ENCODE peak calls at places on chromosome X, in four cellular contexts. Y is GM12865; N is CD8-positive, alpha-beta T cell; K is right lobe of liver. U is an unnamed sample.

GRCh38 chrX:154327026-154327820 is 31.6 kb downstream of the TKTL1 start:
- DNase-seq in N (peak), Y (no peak), K (no peak), U (no peak)

GRCh38 chrX:24090300-24091200 is 35.8 kb downstream of the EIF2S3 start:
- DNase-seq in N (no peak), K (no peak), Y (no peak), U (no peak)

GRCh38 chrX:16897445-16897844 is 27.3 kb upstream of the RBBP7 start:
- DNase-seq in N (no peak), K (no peak), Y (no peak), U (no peak)

GRCh38 chrX:17377795-17378194 is 2.8 kb downstream of the NHS start:
- DNase-seq in Y (no peak), K (no peak), N (no peak), U (no peak)

GRCh38 chrX:120207009-120207610 is 43.5 kb upstream of the ZBTB33 start:
- DNase-seq in N (no peak), K (no peak), Y (no peak), U (no peak)

GRCh38 chrX:19811807-19812604 is 75.4 kb downstream of the SH3KBP1 start:
- DNase-seq in K (no peak), Y (peak), N (no peak), U (no peak)

GRCh38 chrX:9593756-9594155 is 128.9 kb downstream of the TBL1X start:
- DNase-seq in Y (no peak), N (no peak), K (no peak), U (no peak)

GRCh38 chrX:18931972-18932371 is 51.9 kb downstream of the PHKA2 start:
- DNase-seq in N (no peak), K (no peak), Y (peak), U (peak)

GRCh38 chrX:21840199-21840557 is 761 bp downstream of the MBTPS2 start:
- DNase-seq in Y (peak), K (no peak), N (no peak), U (no peak)

GRCh38 chrX:154401045-154401799 is 3.0 kb downstream of the RPL10 start:
- DNase-seq in K (no peak), N (no peak), Y (peak), U (no peak)

GRCh38 chrX:69286546-69286906 is 121.3 kb upstream of the PJA1 start:
- DNase-seq in N (no peak), Y (no peak), K (no peak), U (no peak)

GRCh38 chrX:13791559-13791958 is 25.3 kb downstream of the GPM6B start:
- DNase-seq in N (no peak), Y (no peak), K (no peak), U (no peak)

GRCh38 chrX:111759676-111760075 is 78.7 kb downstream of the ALG13 start:
- DNase-seq in Y (no peak), N (no peak), K (no peak), U (no peak)

GRCh38 chrX:19127649-19128168 is 5.4 kb upstream of the ADGRG2 start:
- DNase-seq in K (peak), Y (no peak), N (no peak), U (no peak)

GRCh38 chrX:153398275-153398960 is 2.7 kb downstream of the PNMA6E start:
- DNase-seq in K (no peak), N (no peak), Y (no peak), U (no peak)

GRCh38 chrX:153576961-153577360 is 22.0 kb downstream of the CCNQ start:
- DNase-seq in K (no peak), Y (no peak), N (no peak), U (no peak)

GRCh38 chrX:17553961-17554482 is 179.0 kb downstream of the NHS start:
- DNase-seq in N (no peak), Y (no peak), K (no peak), U (no peak)

GRCh38 chrX:74461384-74461783 is 40.1 kb downstream of the SLC16A2 start:
- DNase-seq in Y (no peak), K (no peak), N (no peak), U (no peak)

GRCh38 chrX:34578237-34578636 is 78.8 kb downstream of the TMEM47 start:
- DNase-seq in K (no peak), N (no peak), Y (no peak), U (no peak)

GRCh38 chrX:14362731-14363130 is 166.6 kb upstream of the GLRA2 start:
- DNase-seq in K (no peak), Y (no peak), N (no peak), U (no peak)

GRCh38 chrX:9071031-9071650 is 37.2 kb upstream of the FAM9B start:
- DNase-seq in N (no peak), K (no peak), Y (no peak), U (no peak)

GRCh38 chrX:55161581-55161980 is 58.6 kb upstream of the PAGE5 start:
- DNase-seq in N (no peak), K (no peak), Y (no peak), U (no peak)

GRCh38 chrX:118038614-118039365 is 77.8 kb downstream of the KLHL13 start:
- DNase-seq in Y (no peak), K (no peak), N (no peak), U (no peak)

GRCh38 chrX:17519349-17519748 is 144.3 kb downstream of the NHS start:
- DNase-seq in K (no peak), Y (no peak), N (no peak), U (no peak)

GRCh38 chrX:21725498-21725897 is 32.4 kb downstream of the SMPX start:
- DNase-seq in K (no peak), N (no peak), Y (no peak), U (no peak)

GRCh38 chrX:70445197-70445656 is 592 bp downstream of the DLG3 start:
- DNase-seq in Y (no peak), N (no peak), K (no peak), U (peak)

GRCh38 chrX:110448459-110448858 is 89.8 kb downstream of the RTL9 start:
- DNase-seq in Y (no peak), N (no peak), K (no peak), U (no peak)

GRCh38 chrX:123814343-123814742 is 45.5 kb upstream of the XIAP start:
- DNase-seq in N (no peak), Y (no peak), K (no peak), U (no peak)

GRCh38 chrX:150926791-150927190 is 28.3 kb upstream of the CD99L2 start:
- DNase-seq in N (no peak), Y (no peak), K (no peak), U (no peak)

GRCh38 chrX:19886888-19887531 is 390 bp downstream of the SH3KBP1 start:
- DNase-seq in N (peak), Y (no peak), K (peak), U (peak)

GRCh38 chrX:15382809-15383208 is 1.4 kb downstream of the VEGFD start:
- DNase-seq in N (no peak), Y (no peak), K (no peak), U (no peak)

GRCh38 chrX:101429934-101430333 is 21.9 kb downstream of the HNRNPH2 start:
- DNase-seq in N (no peak), Y (no peak), K (no peak), U (no peak)

GRCh38 chrX:31397119-31397518 is 325.3 kb upstream of the FTHL17 start:
- DNase-seq in N (no peak), K (no peak), Y (no peak), U (no peak)

GRCh38 chrX:44183329-44183728 is 160.1 kb downstream of the EFHC2 start:
- DNase-seq in N (no peak), K (no peak), Y (no peak), U (no peak)

GRCh38 chrX:18895157-18895952 is 88.6 kb downstream of the PHKA2 start:
- DNase-seq in Y (no peak), K (no peak), N (no peak), U (no peak)

GRCh38 chrX:48945517-48946348 is 11.7 kb downstream of the OTUD5 start:
- DNase-seq in Y (peak), N (peak), K (peak), U (peak)

GRCh38 chrX:16885628-16886027 is 15.5 kb upstream of the RBBP7 start:
- DNase-seq in N (no peak), Y (peak), K (no peak), U (peak)

GRCh38 chrX:117989512-117989911 is 127.1 kb downstream of the KLHL13 start:
- DNase-seq in K (no peak), Y (no peak), N (no peak), U (no peak)

GRCh38 chrX:77691916-77692315 is 94.1 kb downstream of the ATRX start:
- DNase-seq in N (no peak), K (no peak), Y (no peak), U (no peak)

GRCh38 chrX:77698242-77698641 is 87.8 kb downstream of the ATRX start:
- DNase-seq in Y (no peak), N (no peak), K (no peak), U (no peak)

GRCh38 chrX:77689376-77689775 is 96.6 kb downstream of the ATRX start:
- DNase-seq in N (no peak), Y (no peak), K (no peak), U (no peak)

GRCh38 chrX:77694491-77694890 is 91.5 kb downstream of the ATRX start:
- DNase-seq in Y (no peak), N (no peak), K (no peak), U (no peak)

DNA sequence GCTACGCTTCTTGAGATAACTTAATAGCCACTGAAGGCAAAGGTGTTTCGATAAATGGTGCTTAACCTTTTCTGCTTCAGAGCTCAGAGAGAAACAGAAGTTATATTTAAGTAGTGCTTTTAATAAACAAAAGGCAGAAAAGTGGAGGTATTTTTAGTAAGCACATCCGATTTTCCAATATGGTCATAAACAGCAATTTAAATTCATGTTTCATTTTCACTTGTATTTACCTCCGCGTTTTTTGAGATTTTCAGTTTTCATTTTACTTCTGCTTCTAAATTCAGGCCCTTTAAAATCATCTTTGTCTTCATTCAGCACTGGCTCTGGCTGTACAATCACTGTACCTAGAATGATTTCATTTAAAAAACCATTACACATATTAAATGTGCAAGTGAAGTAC is 92.4 kb downstream of the ATRX start:
- DNase-seq in K (no peak), Y (peak), N (no peak), U (peak)
- TF ChIP-seq CTCF in K (no peak), Y (no peak), N (no peak), U (no peak)

GRCh38 chrX:72301781-72302180 is 3.9 kb downstream of the CITED1 start:
- DNase-seq in N (no peak), K (no peak), Y (no peak), U (no peak)

GRCh38 chrX:72295745-72296144 is 10.0 kb downstream of the CITED1 start:
- DNase-seq in K (no peak), N (no peak), Y (no peak), U (no peak)

GRCh38 chrX:72296991-72297390 is 8.7 kb downstream of the CITED1 start:
- DNase-seq in N (no peak), K (no peak), Y (no peak), U (no peak)

GRCh38 chrX:72299891-72300630 is 5.7 kb downstream of the CITED1 start:
- DNase-seq in Y (no peak), N (no peak), K (no peak), U (no peak)

GRCh38 chrX:72297953-72298730 is 7.6 kb downstream of the CITED1 start:
- DNase-seq in N (no peak), Y (peak), K (no peak), U (no peak)
- TF ChIP-seq CTCF in N (no peak), Y (peak), K (peak), U (peak)

GRCh38 chrX:109384569-109385174 is 97.2 kb downstream of the GUCY2F start:
- DNase-seq in Y (peak), K (no peak), N (no peak), U (no peak)
- TF ChIP-seq CTCF in Y (peak), K (peak), N (no peak), U (peak)

GRCh38 chrX:131746491-131746968 is 202.7 kb downstream of the OR13H1 start:
- DNase-seq in Y (peak), N (peak), K (peak), U (no peak)
- TF ChIP-seq CTCF in Y (no peak), N (no peak), K (peak), U (no peak)

DNA sequence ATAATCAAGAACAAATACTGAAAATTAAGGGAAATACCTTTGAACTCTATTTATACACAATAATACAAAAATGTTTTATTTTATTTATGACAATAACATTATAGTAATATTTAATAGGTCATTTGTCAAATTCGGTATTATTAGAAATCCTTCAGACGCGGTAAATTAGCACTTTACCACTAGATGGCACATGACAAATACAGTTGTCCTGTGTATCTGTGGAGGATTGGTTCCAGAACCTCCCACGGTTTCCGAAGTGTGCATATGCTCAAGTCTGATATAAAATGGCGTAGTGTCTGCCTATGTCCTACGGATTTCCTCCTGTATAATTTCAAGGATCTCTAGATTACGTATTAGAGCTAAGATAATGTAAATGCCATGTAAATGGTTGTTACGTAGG is 8.1 kb upstream of the LINC00632 start:
- DNase-seq in N (no peak), Y (peak), K (no peak), U (no peak)
- TF ChIP-seq CTCF in N (no peak), Y (peak), K (peak), U (no peak)

GRCh38 chrX:136899206-136899605 is 18.7 kb upstream of the RBMX start:
- DNase-seq in Y (no peak), N (no peak), K (no peak), U (no peak)
- TF ChIP-seq CTCF in Y (no peak), N (no peak), K (no peak), U (no peak)

DNA sequence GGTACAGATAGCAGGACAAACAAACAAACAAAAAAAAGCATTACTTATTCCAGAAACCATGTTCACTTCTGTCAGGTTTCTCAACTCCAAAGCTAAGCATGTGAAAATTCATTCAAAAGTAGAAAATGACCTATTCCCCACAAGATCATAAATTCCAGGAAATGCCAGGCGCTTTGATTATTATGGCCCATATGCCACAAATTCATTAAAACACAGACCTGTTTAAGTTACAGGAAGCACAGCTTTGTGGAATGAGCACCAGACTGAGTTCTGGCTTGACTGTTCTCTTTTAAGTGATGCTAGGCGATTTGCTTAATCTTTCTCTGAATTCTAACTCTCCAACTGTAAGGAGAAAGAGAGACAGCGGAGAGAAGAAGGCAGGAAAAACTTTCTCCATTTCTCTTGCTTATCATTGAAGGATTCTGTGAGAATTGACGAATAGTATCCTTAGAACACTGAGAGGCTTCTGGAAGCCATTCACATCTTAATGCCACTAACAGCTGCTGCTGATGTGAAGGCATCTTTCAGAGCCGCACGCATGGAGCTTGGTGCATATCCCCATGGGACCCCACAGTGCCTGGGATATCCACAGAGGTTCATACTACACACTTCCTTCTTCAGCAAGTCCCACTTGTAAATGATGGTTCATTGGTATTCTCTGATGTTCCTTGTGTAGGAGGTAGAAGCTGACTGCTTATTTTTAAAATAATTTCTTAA is 138.0 kb downstream of the ZNF674 start:
- DNase-seq in Y (no peak), N (no peak), K (no peak), U (no peak)
- TF ChIP-seq CTCF in Y (no peak), N (no peak), K (no peak), U (no peak)

GRCh38 chrX:53356186-53356585 is 66.3 kb downstream of the SMC1A start:
- DNase-seq in N (no peak), Y (peak), K (no peak), U (no peak)

GRCh38 chrX:53357799-53358530 is 64.5 kb downstream of the SMC1A start:
- DNase-seq in K (no peak), Y (no peak), N (no peak), U (no peak)

DNA sequence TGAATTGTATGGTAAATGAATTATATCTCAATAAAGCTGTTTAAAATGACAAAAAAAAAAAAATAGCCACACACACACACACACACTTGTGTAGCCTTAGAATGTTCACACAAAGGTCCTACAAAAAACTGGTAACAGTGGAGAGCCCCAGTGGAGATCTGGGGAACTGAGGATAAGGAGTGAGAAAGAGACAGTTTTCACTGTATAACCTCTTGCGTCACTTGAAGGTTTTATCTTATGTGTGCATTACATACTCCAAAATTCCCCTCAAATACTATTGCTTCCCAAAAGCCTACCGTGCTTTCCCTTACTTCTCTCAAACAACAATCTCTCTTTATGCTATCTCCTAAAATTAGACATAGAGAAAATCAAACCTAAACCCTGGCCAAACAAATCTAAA is 67.8 kb downstream of the SMC1A start:
- DNase-seq in Y (no peak), N (no peak), K (no peak), U (no peak)
- TF ChIP-seq CTCF in Y (no peak), N (no peak), K (no peak), U (no peak)

GRCh38 chrX:83916525-83916924 is 55.6 kb downstream of the CYLC1 start:
- DNase-seq in K (no peak), N (no peak), Y (no peak), U (peak)
- TF ChIP-seq CTCF in K (peak), N (no peak), Y (peak), U (peak)